ENCODE peak calls at places on chromosomes 5 and 9, in six cellular contexts. P is heart right ventricle, G is ovary, J is WTC11, W is neural crest cell, U is coronary artery. X is an unnamed sample.

GRCh38 chr9:426976-427375 is 212.3 kb downstream of the DOCK8 start:
- DNase-seq in W (no peak), J (no peak), P (no peak), U (no peak), G (no peak), X (no peak)

GRCh38 chr5:41575110-41575779 is 64.8 kb upstream of the PLCXD3 start:
- DNase-seq in P (no peak), J (peak; percentile 25), W (no peak), G (no peak), U (no peak), X (no peak)

GRCh38 chr9:133071484-133072150 is 9.8 kb downstream of the CEL start:
- DNase-seq in U (no peak), J (no peak), G (no peak), P (no peak), W (no peak), X (no peak)

GRCh38 chr9:76192013-76192412 is 202.2 kb downstream of the RFK start:
- DNase-seq in U (no peak), J (no peak), G (no peak), P (no peak), W (no peak), X (no peak)

GRCh38 chr5:73917433-73917832 is 291.4 kb downstream of the ARHGEF28 start:
- DNase-seq in P (peak; percentile 18), G (peak; percentile 74), U (no peak), W (no peak), J (no peak), X (no peak)

GRCh38 chr9:104903609-104904008 is 24.3 kb downstream of the ABCA1 start:
- DNase-seq in G (no peak), U (no peak), W (no peak), P (no peak), J (no peak), X (no peak)

GRCh38 chr5:109681763-109682162 is 8.0 kb upstream of the MAN2A1 start:
- DNase-seq in G (no peak), J (no peak), P (no peak), W (no peak), U (no peak), X (no peak)

GRCh38 chr9:86093788-86094555 is 5.4 kb downstream of the GOLM1 start:
- DNase-seq in J (no peak), W (peak; percentile 8), P (no peak), G (no peak), U (no peak), X (no peak)

GRCh38 chr5:9431496-9432258 is 114.2 kb downstream of the SEMA5A start:
- DNase-seq in P (no peak), G (no peak), U (no peak), J (no peak), W (no peak), X (peak; percentile 67)

GRCh38 chr9:31089822-31090221 is 1294.6 kb upstream of the ACO1 start:
- DNase-seq in W (no peak), P (no peak), G (no peak), J (no peak), U (no peak), X (no peak)

DNA sequence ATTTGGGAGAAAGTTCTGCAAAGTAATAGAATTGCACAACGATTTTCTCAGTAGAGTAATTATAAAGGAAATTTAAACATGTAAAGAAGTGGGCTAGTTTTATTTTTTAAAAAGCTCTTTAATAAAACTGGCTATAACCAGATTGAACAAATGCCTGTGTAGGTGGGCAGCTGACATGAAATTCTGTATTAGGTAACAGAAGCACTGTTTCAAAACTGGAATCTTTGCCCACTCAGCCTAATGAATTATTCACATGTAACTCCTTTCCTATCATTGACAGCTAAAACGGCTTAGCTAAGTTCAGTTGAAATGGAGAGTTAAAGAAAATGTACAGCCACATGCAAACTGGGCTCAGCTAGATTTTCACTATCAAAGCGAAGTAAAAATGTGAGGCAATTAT is 1300.1 kb upstream of the ACO1 start:
- DNase-seq in U (no peak), J (no peak), P (no peak), G (no peak), W (no peak), X (no peak)
- TF ChIP-seq CTCF in U (no peak), J (no peak), P (no peak), G (no peak), W (no peak), X (no peak)

GRCh38 chr9:23123048-23123632 is 676.5 kb downstream of the DMRTA1 start:
- DNase-seq in P (no peak), J (peak; percentile 35), U (no peak), W (peak; percentile 23), G (no peak), X (no peak)
- TF ChIP-seq CTCF in P (peak; percentile 59), J (peak; percentile 71), U (peak; percentile 41), W (peak; percentile 87), G (peak; percentile 17), X (peak; percentile 51)

GRCh38 chr5:122761115-122761514 is 13.8 kb upstream of the SNX2 start:
- DNase-seq in J (no peak), P (no peak), W (no peak), G (no peak), U (no peak), X (no peak)

GRCh38 chr5:122760281-122760680 is 14.6 kb upstream of the SNX2 start:
- DNase-seq in J (no peak), W (no peak), U (no peak), G (no peak), P (no peak), X (no peak)

GRCh38 chr5:122770479-122770878 is 4.4 kb upstream of the SNX2 start:
- DNase-seq in J (no peak), P (no peak), G (no peak), U (no peak), W (no peak), X (no peak)

GRCh38 chr5:122766130-122766529 is 8.8 kb upstream of the SNX2 start:
- DNase-seq in W (no peak), U (no peak), J (no peak), G (no peak), P (no peak), X (no peak)
- TF ChIP-seq CTCF in W (no peak), U (no peak), J (no peak), G (no peak), P (no peak), X (no peak)

DNA sequence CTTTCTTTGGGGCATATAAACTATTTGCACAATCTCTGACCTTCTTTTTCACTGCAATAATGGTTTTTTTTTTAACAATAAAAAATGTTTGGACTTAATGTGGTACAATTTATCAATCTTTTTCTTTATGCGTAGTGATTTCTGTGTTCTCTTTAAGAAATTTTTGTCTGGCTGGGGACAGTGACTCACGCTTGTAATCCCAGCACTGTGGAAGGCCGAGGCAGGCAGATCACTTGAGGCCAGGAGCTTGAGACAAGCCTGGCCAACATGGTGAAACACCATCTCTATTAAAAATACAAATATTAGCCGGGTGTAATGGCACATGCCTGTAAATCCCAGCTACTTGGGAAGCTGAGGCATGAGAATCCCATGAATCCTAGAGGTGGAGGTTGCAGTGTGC is 72.3 kb downstream of the STK32A start:
- DNase-seq in J (no peak), W (no peak), G (no peak), U (no peak), P (no peak), X (no peak)
- TF ChIP-seq CTCF in J (no peak), W (no peak), G (no peak), U (no peak), P (no peak), X (no peak)

DNA sequence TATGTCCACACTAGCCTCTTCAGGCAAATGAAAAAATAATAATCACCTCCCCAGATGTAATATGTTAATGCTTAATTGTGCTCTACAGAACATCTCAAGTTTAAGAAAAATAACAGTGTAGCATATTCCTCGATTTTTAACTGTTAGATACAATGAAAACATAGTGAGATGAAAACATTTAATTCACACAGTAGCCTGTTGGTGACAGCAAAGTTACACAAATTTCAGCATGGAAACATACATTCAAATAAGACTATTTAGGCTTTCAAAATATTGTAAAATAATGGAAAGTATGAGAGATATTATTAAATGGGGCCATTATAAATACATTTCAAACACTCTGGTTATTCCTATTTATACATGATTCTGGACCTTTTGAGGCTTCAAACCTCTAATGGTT is 543.1 kb downstream of the MAT2B start:
- DNase-seq in U (no peak), G (no peak), J (no peak), P (no peak), W (no peak), X (no peak)
- TF ChIP-seq CTCF in U (no peak), G (no peak), J (no peak), P (peak; percentile 46), W (peak; percentile 60), X (no peak)

DNA sequence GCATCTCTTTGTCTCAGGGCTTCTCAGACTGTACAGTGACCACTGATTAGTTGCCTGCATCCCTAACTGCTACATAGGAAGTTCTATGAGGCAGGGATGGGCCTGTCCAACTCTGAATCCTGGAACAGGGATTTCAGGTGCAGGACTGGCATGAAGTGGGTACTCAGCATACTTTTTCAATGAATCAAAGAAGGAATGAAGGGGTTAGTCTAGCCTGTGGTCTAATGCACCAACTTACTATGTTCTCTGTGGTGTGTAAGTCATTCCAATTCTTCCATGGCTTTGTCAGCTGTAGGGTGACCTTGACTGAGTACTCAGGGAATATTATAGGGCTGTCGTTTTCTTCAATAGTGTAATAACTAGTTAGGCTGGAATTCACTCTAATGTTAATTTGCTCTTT is 8.3 kb downstream of the COL15A1 start:
- DNase-seq in U (peak; percentile 24), W (no peak), J (no peak), G (no peak), P (no peak), X (no peak)
- TF ChIP-seq CTCF in U (no peak), W (no peak), J (no peak), G (no peak), P (no peak), X (no peak)

GRCh38 chr5:149912226-149912864 is 32.2 kb downstream of the PDE6A start:
- DNase-seq in J (no peak), G (no peak), W (no peak), P (no peak), U (no peak), X (no peak)
- TF ChIP-seq CTCF in J (no peak), G (no peak), W (no peak), P (no peak), U (no peak), X (no peak)

X was measured in AG09319.